ENCODE peak calls at places on chromosomes 13 and 19, in nine cellular contexts. One of them, this sample, is unnamed.

GRCh38 chr19:28642787-28643186 is 570.2 kb downstream of the UQCRFS1 start:
- DNase-seq in activated T-helper 2 cell treated with anti-CD3 and anti-CD28 coated beads, Interferon-gamma antibody, Interleukin-2, Interleukin-4, amounts not matched to agents 10 μg/mL and 5 μg/mL and 100 μg/mL, durations not matched to agents 14 hours and 24 hours and 36 hours: no peak
- DNase-seq in astrocyte of the spinal cord: no peak
- DNase-seq in osteoblast: peak
- DNase-seq in psoas muscle: no peak
- DNase-seq in NCI-H2029: no peak
- DNase-seq in stomach: no peak
- DNase-seq in anterior cingulate cortex: no peak
- DNase-seq in fibroblast of mammary gland: no peak
- DNase-seq in this sample: no peak

GRCh38 chr19:40300668-40301067 is 15.5 kb upstream of the AKT2 start:
- DNase-seq in activated T-helper 2 cell treated with anti-CD3 and anti-CD28 coated beads, Interferon-gamma antibody, Interleukin-2, Interleukin-4, amounts not matched to agents 10 μg/mL and 5 μg/mL and 100 μg/mL, durations not matched to agents 14 hours and 24 hours and 36 hours: no peak
- DNase-seq in astrocyte of the spinal cord: no peak
- DNase-seq in osteoblast: no peak
- DNase-seq in psoas muscle: no peak
- DNase-seq in NCI-H2029: no peak
- DNase-seq in stomach: no peak
- DNase-seq in anterior cingulate cortex: no peak
- DNase-seq in fibroblast of mammary gland: no peak
- DNase-seq in this sample: no peak

GRCh38 chr13:113357529-113357928 is 6.4 kb downstream of the GRTP1 start:
- DNase-seq in activated T-helper 2 cell treated with anti-CD3 and anti-CD28 coated beads, Interferon-gamma antibody, Interleukin-2, Interleukin-4, amounts not matched to agents 10 μg/mL and 5 μg/mL and 100 μg/mL, durations not matched to agents 14 hours and 24 hours and 36 hours: no peak
- DNase-seq in astrocyte of the spinal cord: peak
- DNase-seq in osteoblast: peak
- DNase-seq in psoas muscle: no peak
- DNase-seq in NCI-H2029: no peak
- DNase-seq in stomach: no peak
- DNase-seq in anterior cingulate cortex: no peak
- DNase-seq in fibroblast of mammary gland: peak
- DNase-seq in this sample: peak

GRCh38 chr13:103178986-103179695 is 112.9 kb upstream of the SLC10A2 start:
- DNase-seq in activated T-helper 2 cell treated with anti-CD3 and anti-CD28 coated beads, Interferon-gamma antibody, Interleukin-2, Interleukin-4, amounts not matched to agents 10 μg/mL and 5 μg/mL and 100 μg/mL, durations not matched to agents 14 hours and 24 hours and 36 hours: no peak
- DNase-seq in astrocyte of the spinal cord: no peak
- DNase-seq in osteoblast: no peak
- DNase-seq in psoas muscle: no peak
- DNase-seq in NCI-H2029: no peak
- DNase-seq in stomach: no peak
- DNase-seq in anterior cingulate cortex: no peak
- DNase-seq in fibroblast of mammary gland: no peak
- DNase-seq in this sample: no peak

GRCh38 chr13:106063591-106064308 is 471.7 kb downstream of the EFNB2 start:
- DNase-seq in activated T-helper 2 cell treated with anti-CD3 and anti-CD28 coated beads, Interferon-gamma antibody, Interleukin-2, Interleukin-4, amounts not matched to agents 10 μg/mL and 5 μg/mL and 100 μg/mL, durations not matched to agents 14 hours and 24 hours and 36 hours: no peak
- DNase-seq in astrocyte of the spinal cord: peak
- DNase-seq in osteoblast: peak
- DNase-seq in psoas muscle: no peak
- DNase-seq in NCI-H2029: no peak
- DNase-seq in stomach: no peak
- DNase-seq in anterior cingulate cortex: no peak
- DNase-seq in fibroblast of mammary gland: peak
- DNase-seq in this sample: peak

GRCh38 chr19:30059741-30060140 is 117.7 kb downstream of the URI1 start:
- DNase-seq in activated T-helper 2 cell treated with anti-CD3 and anti-CD28 coated beads, Interferon-gamma antibody, Interleukin-2, Interleukin-4, amounts not matched to agents 10 μg/mL and 5 μg/mL and 100 μg/mL, durations not matched to agents 14 hours and 24 hours and 36 hours: no peak
- DNase-seq in astrocyte of the spinal cord: no peak
- DNase-seq in osteoblast: peak
- DNase-seq in psoas muscle: no peak
- DNase-seq in NCI-H2029: no peak
- DNase-seq in stomach: no peak
- DNase-seq in anterior cingulate cortex: no peak
- DNase-seq in fibroblast of mammary gland: no peak
- DNase-seq in this sample: no peak

GRCh38 chr19:19217110-19217509 is 5.4 kb downstream of the NCAN start:
- DNase-seq in activated T-helper 2 cell treated with anti-CD3 and anti-CD28 coated beads, Interferon-gamma antibody, Interleukin-2, Interleukin-4, amounts not matched to agents 10 μg/mL and 5 μg/mL and 100 μg/mL, durations not matched to agents 14 hours and 24 hours and 36 hours: no peak
- DNase-seq in astrocyte of the spinal cord: peak
- DNase-seq in osteoblast: peak
- DNase-seq in psoas muscle: no peak
- DNase-seq in NCI-H2029: no peak
- DNase-seq in stomach: no peak
- DNase-seq in anterior cingulate cortex: no peak
- DNase-seq in fibroblast of mammary gland: peak
- DNase-seq in this sample: peak

GRCh38 chr13:110316196-110316595 is 9.1 kb downstream of the COL4A2 start:
- DNase-seq in activated T-helper 2 cell treated with anti-CD3 and anti-CD28 coated beads, Interferon-gamma antibody, Interleukin-2, Interleukin-4, amounts not matched to agents 10 μg/mL and 5 μg/mL and 100 μg/mL, durations not matched to agents 14 hours and 24 hours and 36 hours: no peak
- DNase-seq in astrocyte of the spinal cord: no peak
- DNase-seq in osteoblast: peak
- DNase-seq in psoas muscle: no peak
- DNase-seq in NCI-H2029: no peak
- DNase-seq in stomach: no peak
- DNase-seq in anterior cingulate cortex: no peak
- DNase-seq in fibroblast of mammary gland: no peak
- DNase-seq in this sample: no peak

GRCh38 chr19:24159707-24160106 is 72.7 kb downstream of the ZNF254 start:
- DNase-seq in activated T-helper 2 cell treated with anti-CD3 and anti-CD28 coated beads, Interferon-gamma antibody, Interleukin-2, Interleukin-4, amounts not matched to agents 10 μg/mL and 5 μg/mL and 100 μg/mL, durations not matched to agents 14 hours and 24 hours and 36 hours: no peak
- DNase-seq in astrocyte of the spinal cord: no peak
- DNase-seq in osteoblast: no peak
- DNase-seq in psoas muscle: no peak
- DNase-seq in NCI-H2029: no peak
- DNase-seq in stomach: no peak
- DNase-seq in anterior cingulate cortex: no peak
- DNase-seq in fibroblast of mammary gland: peak
- DNase-seq in this sample: peak

GRCh38 chr13:75151081-75151643 is 330.8 kb downstream of the TBC1D4 start:
- DNase-seq in activated T-helper 2 cell treated with anti-CD3 and anti-CD28 coated beads, Interferon-gamma antibody, Interleukin-2, Interleukin-4, amounts not matched to agents 10 μg/mL and 5 μg/mL and 100 μg/mL, durations not matched to agents 14 hours and 24 hours and 36 hours: no peak
- DNase-seq in astrocyte of the spinal cord: peak
- DNase-seq in osteoblast: no peak
- DNase-seq in psoas muscle: no peak
- DNase-seq in NCI-H2029: no peak
- DNase-seq in stomach: no peak
- DNase-seq in anterior cingulate cortex: no peak
- DNase-seq in fibroblast of mammary gland: peak
- DNase-seq in this sample: no peak

GRCh38 chr19:5787554-5788182 is 3.1 kb upstream of the PRR22 start:
- DNase-seq in activated T-helper 2 cell treated with anti-CD3 and anti-CD28 coated beads, Interferon-gamma antibody, Interleukin-2, Interleukin-4, amounts not matched to agents 10 μg/mL and 5 μg/mL and 100 μg/mL, durations not matched to agents 14 hours and 24 hours and 36 hours: no peak
- DNase-seq in astrocyte of the spinal cord: no peak
- DNase-seq in osteoblast: peak
- DNase-seq in psoas muscle: no peak
- DNase-seq in NCI-H2029: no peak
- DNase-seq in stomach: no peak
- DNase-seq in anterior cingulate cortex: no peak
- DNase-seq in fibroblast of mammary gland: no peak
- DNase-seq in this sample: no peak

GRCh38 chr19:45244133-45244532 is 1.1 kb downstream of the EXOC3L2 start:
- DNase-seq in activated T-helper 2 cell treated with anti-CD3 and anti-CD28 coated beads, Interferon-gamma antibody, Interleukin-2, Interleukin-4, amounts not matched to agents 10 μg/mL and 5 μg/mL and 100 μg/mL, durations not matched to agents 14 hours and 24 hours and 36 hours: no peak
- DNase-seq in astrocyte of the spinal cord: no peak
- DNase-seq in osteoblast: no peak
- DNase-seq in psoas muscle: no peak
- DNase-seq in NCI-H2029: no peak
- DNase-seq in stomach: no peak
- DNase-seq in anterior cingulate cortex: no peak
- DNase-seq in fibroblast of mammary gland: no peak
- DNase-seq in this sample: no peak

GRCh38 chr13:51636349-51636890 is 52.2 kb downstream of the WDFY2 start:
- DNase-seq in activated T-helper 2 cell treated with anti-CD3 and anti-CD28 coated beads, Interferon-gamma antibody, Interleukin-2, Interleukin-4, amounts not matched to agents 10 μg/mL and 5 μg/mL and 100 μg/mL, durations not matched to agents 14 hours and 24 hours and 36 hours: no peak
- DNase-seq in astrocyte of the spinal cord: peak
- DNase-seq in osteoblast: no peak
- DNase-seq in psoas muscle: no peak
- DNase-seq in NCI-H2029: peak
- DNase-seq in stomach: peak
- DNase-seq in anterior cingulate cortex: no peak
- DNase-seq in fibroblast of mammary gland: no peak
- DNase-seq in this sample: no peak

GRCh38 chr13:48398450-48399095 is 14.3 kb downstream of the LPAR6 start:
- DNase-seq in activated T-helper 2 cell treated with anti-CD3 and anti-CD28 coated beads, Interferon-gamma antibody, Interleukin-2, Interleukin-4, amounts not matched to agents 10 μg/mL and 5 μg/mL and 100 μg/mL, durations not matched to agents 14 hours and 24 hours and 36 hours: no peak
- DNase-seq in astrocyte of the spinal cord: no peak
- DNase-seq in osteoblast: no peak
- DNase-seq in psoas muscle: no peak
- DNase-seq in NCI-H2029: no peak
- DNase-seq in stomach: no peak
- DNase-seq in anterior cingulate cortex: no peak
- DNase-seq in fibroblast of mammary gland: peak
- DNase-seq in this sample: peak

GRCh38 chr13:27372896-27373295 is 51.5 kb upstream of the GTF3A start:
- DNase-seq in activated T-helper 2 cell treated with anti-CD3 and anti-CD28 coated beads, Interferon-gamma antibody, Interleukin-2, Interleukin-4, amounts not matched to agents 10 μg/mL and 5 μg/mL and 100 μg/mL, durations not matched to agents 14 hours and 24 hours and 36 hours: no peak
- DNase-seq in astrocyte of the spinal cord: no peak
- DNase-seq in osteoblast: no peak
- DNase-seq in psoas muscle: no peak
- DNase-seq in NCI-H2029: peak
- DNase-seq in stomach: peak
- DNase-seq in anterior cingulate cortex: no peak
- DNase-seq in fibroblast of mammary gland: no peak
- DNase-seq in this sample: no peak

GRCh38 chr19:18453269-18454024 is 15.5 kb upstream of the ISYNA1 start:
- DNase-seq in activated T-helper 2 cell treated with anti-CD3 and anti-CD28 coated beads, Interferon-gamma antibody, Interleukin-2, Interleukin-4, amounts not matched to agents 10 μg/mL and 5 μg/mL and 100 μg/mL, durations not matched to agents 14 hours and 24 hours and 36 hours: no peak
- DNase-seq in astrocyte of the spinal cord: no peak
- DNase-seq in osteoblast: peak
- DNase-seq in psoas muscle: no peak
- DNase-seq in NCI-H2029: peak
- DNase-seq in stomach: no peak
- DNase-seq in anterior cingulate cortex: no peak
- DNase-seq in fibroblast of mammary gland: peak
- DNase-seq in this sample: peak

GRCh38 chr13:113820813-113821651 is 42.8 kb downstream of the GAS6 start:
- DNase-seq in activated T-helper 2 cell treated with anti-CD3 and anti-CD28 coated beads, Interferon-gamma antibody, Interleukin-2, Interleukin-4, amounts not matched to agents 10 μg/mL and 5 μg/mL and 100 μg/mL, durations not matched to agents 14 hours and 24 hours and 36 hours: no peak
- DNase-seq in astrocyte of the spinal cord: peak
- DNase-seq in osteoblast: peak
- DNase-seq in psoas muscle: peak
- DNase-seq in NCI-H2029: peak
- DNase-seq in stomach: no peak
- DNase-seq in anterior cingulate cortex: peak
- DNase-seq in fibroblast of mammary gland: peak
- DNase-seq in this sample: peak

GRCh38 chr13:39510296-39510695 is 92.7 kb downstream of the LHFPL6 start:
- DNase-seq in activated T-helper 2 cell treated with anti-CD3 and anti-CD28 coated beads, Interferon-gamma antibody, Interleukin-2, Interleukin-4, amounts not matched to agents 10 μg/mL and 5 μg/mL and 100 μg/mL, durations not matched to agents 14 hours and 24 hours and 36 hours: no peak
- DNase-seq in astrocyte of the spinal cord: no peak
- DNase-seq in osteoblast: peak
- DNase-seq in psoas muscle: no peak
- DNase-seq in NCI-H2029: no peak
- DNase-seq in stomach: no peak
- DNase-seq in anterior cingulate cortex: no peak
- DNase-seq in fibroblast of mammary gland: no peak
- DNase-seq in this sample: no peak

GRCh38 chr13:42066542-42066941 is 18.1 kb downstream of the DGKH start:
- DNase-seq in activated T-helper 2 cell treated with anti-CD3 and anti-CD28 coated beads, Interferon-gamma antibody, Interleukin-2, Interleukin-4, amounts not matched to agents 10 μg/mL and 5 μg/mL and 100 μg/mL, durations not matched to agents 14 hours and 24 hours and 36 hours: no peak
- DNase-seq in astrocyte of the spinal cord: peak
- DNase-seq in osteoblast: peak
- DNase-seq in psoas muscle: no peak
- DNase-seq in NCI-H2029: no peak
- DNase-seq in stomach: no peak
- DNase-seq in anterior cingulate cortex: no peak
- DNase-seq in fibroblast of mammary gland: peak
- DNase-seq in this sample: peak

GRCh38 chr13:75445717-75446529 is 36.0 kb downstream of the TBC1D4 start:
- DNase-seq in activated T-helper 2 cell treated with anti-CD3 and anti-CD28 coated beads, Interferon-gamma antibody, Interleukin-2, Interleukin-4, amounts not matched to agents 10 μg/mL and 5 μg/mL and 100 μg/mL, durations not matched to agents 14 hours and 24 hours and 36 hours: no peak
- DNase-seq in astrocyte of the spinal cord: no peak
- DNase-seq in osteoblast: no peak
- DNase-seq in psoas muscle: no peak
- DNase-seq in NCI-H2029: no peak
- DNase-seq in stomach: no peak
- DNase-seq in anterior cingulate cortex: no peak
- DNase-seq in fibroblast of mammary gland: peak
- DNase-seq in this sample: peak

GRCh38 chr13:107834717-107835116 is 380.6 kb downstream of the LIG4 start:
- DNase-seq in activated T-helper 2 cell treated with anti-CD3 and anti-CD28 coated beads, Interferon-gamma antibody, Interleukin-2, Interleukin-4, amounts not matched to agents 10 μg/mL and 5 μg/mL and 100 μg/mL, durations not matched to agents 14 hours and 24 hours and 36 hours: no peak
- DNase-seq in astrocyte of the spinal cord: peak
- DNase-seq in osteoblast: no peak
- DNase-seq in psoas muscle: no peak
- DNase-seq in NCI-H2029: no peak
- DNase-seq in stomach: no peak
- DNase-seq in anterior cingulate cortex: no peak
- DNase-seq in fibroblast of mammary gland: no peak
- DNase-seq in this sample: no peak

GRCh38 chr13:85503797-85504196 is 295.4 kb downstream of the SLITRK6 start:
- DNase-seq in activated T-helper 2 cell treated with anti-CD3 and anti-CD28 coated beads, Interferon-gamma antibody, Interleukin-2, Interleukin-4, amounts not matched to agents 10 μg/mL and 5 μg/mL and 100 μg/mL, durations not matched to agents 14 hours and 24 hours and 36 hours: no peak
- DNase-seq in astrocyte of the spinal cord: peak
- DNase-seq in osteoblast: no peak
- DNase-seq in psoas muscle: no peak
- DNase-seq in NCI-H2029: no peak
- DNase-seq in stomach: no peak
- DNase-seq in anterior cingulate cortex: no peak
- DNase-seq in fibroblast of mammary gland: peak
- DNase-seq in this sample: peak

GRCh38 chr19:4986471-4986888 is 17.6 kb downstream of the KDM4B start:
- DNase-seq in activated T-helper 2 cell treated with anti-CD3 and anti-CD28 coated beads, Interferon-gamma antibody, Interleukin-2, Interleukin-4, amounts not matched to agents 10 μg/mL and 5 μg/mL and 100 μg/mL, durations not matched to agents 14 hours and 24 hours and 36 hours: no peak
- DNase-seq in astrocyte of the spinal cord: no peak
- DNase-seq in osteoblast: peak
- DNase-seq in psoas muscle: no peak
- DNase-seq in NCI-H2029: no peak
- DNase-seq in stomach: no peak
- DNase-seq in anterior cingulate cortex: no peak
- DNase-seq in fibroblast of mammary gland: no peak
- DNase-seq in this sample: no peak

GRCh38 chr19:2345794-2346663 is 14.0 kb upstream of the TMPRSS9 start:
- DNase-seq in activated T-helper 2 cell treated with anti-CD3 and anti-CD28 coated beads, Interferon-gamma antibody, Interleukin-2, Interleukin-4, amounts not matched to agents 10 μg/mL and 5 μg/mL and 100 μg/mL, durations not matched to agents 14 hours and 24 hours and 36 hours: no peak
- DNase-seq in astrocyte of the spinal cord: no peak
- DNase-seq in osteoblast: no peak
- DNase-seq in psoas muscle: no peak
- DNase-seq in NCI-H2029: peak
- DNase-seq in stomach: peak
- DNase-seq in anterior cingulate cortex: peak
- DNase-seq in fibroblast of mammary gland: peak
- DNase-seq in this sample: no peak

GRCh38 chr19:42469311-42470239 is 26.8 kb upstream of the CXCL17 start:
- DNase-seq in activated T-helper 2 cell treated with anti-CD3 and anti-CD28 coated beads, Interferon-gamma antibody, Interleukin-2, Interleukin-4, amounts not matched to agents 10 μg/mL and 5 μg/mL and 100 μg/mL, durations not matched to agents 14 hours and 24 hours and 36 hours: no peak
- DNase-seq in astrocyte of the spinal cord: no peak
- DNase-seq in osteoblast: peak
- DNase-seq in psoas muscle: peak
- DNase-seq in NCI-H2029: no peak
- DNase-seq in stomach: no peak
- DNase-seq in anterior cingulate cortex: no peak
- DNase-seq in fibroblast of mammary gland: peak
- DNase-seq in this sample: no peak

GRCh38 chr13:108214511-108215383 is 589 bp downstream of the LIG4 start:
- DNase-seq in activated T-helper 2 cell treated with anti-CD3 and anti-CD28 coated beads, Interferon-gamma antibody, Interleukin-2, Interleukin-4, amounts not matched to agents 10 μg/mL and 5 μg/mL and 100 μg/mL, durations not matched to agents 14 hours and 24 hours and 36 hours: no peak
- DNase-seq in astrocyte of the spinal cord: no peak
- DNase-seq in osteoblast: no peak
- DNase-seq in psoas muscle: peak
- DNase-seq in NCI-H2029: no peak
- DNase-seq in stomach: no peak
- DNase-seq in anterior cingulate cortex: no peak
- DNase-seq in fibroblast of mammary gland: no peak
- DNase-seq in this sample: peak

This sample was measured in ELR.